ENCODE peak calls at places on chromosome 17, in eight cellular contexts. K is retinal pigment epithelial cell; B is tibial artery; C is tibial nerve; A is activated CD8-positive, alpha-beta T cell treated with anti-CD3 and anti-CD28 coated beads for 36 hours; Z is GM13977; D is left ventricle myocardium inferior; G is nephron progenitor cell. U is an unnamed sample.

GRCh38 chr17:50283714-50284432 is 9.6 kb downstream of the TMEM92 start:
- DNase-seq in D (no peak), C (no peak), K (no peak), A (no peak), Z (no peak), G (no peak), B (no peak), U (no peak)

GRCh38 chr17:71192039-71192555 is 928.7 kb upstream of the SOX9 start:
- DNase-seq in A (no peak), B (no peak), D (no peak), C (no peak), G (no peak), K (no peak), Z (no peak), U (no peak)

GRCh38 chr17:17350491-17351355 is 47.5 kb downstream of the NT5M start:
- DNase-seq in B (no peak), Z (no peak), K (no peak), C (no peak), A (no peak), D (no peak), G (no peak), U (peak)

GRCh38 chr17:30086896-30087295 is 29.7 kb upstream of the NSRP1 start:
- DNase-seq in G (no peak), Z (no peak), D (no peak), C (no peak), B (no peak), A (no peak), K (no peak), U (no peak)

GRCh38 chr17:61328351-61328750 is 71.3 kb upstream of the TBX2 start:
- DNase-seq in Z (no peak), A (no peak), C (no peak), K (no peak), G (no peak), B (no peak), D (no peak), U (no peak)

GRCh38 chr17:12389421-12389820 is 276.3 kb upstream of the MYOCD start:
- DNase-seq in K (no peak), C (no peak), Z (no peak), D (no peak), A (no peak), B (no peak), G (no peak), U (no peak)

GRCh38 chr17:65139045-65139764 is 2.0 kb downstream of the RGS9 start:
- DNase-seq in K (no peak), D (no peak), Z (no peak), C (no peak), B (no peak), A (no peak), G (no peak), U (no peak)

GRCh38 chr17:74512041-74512440 is 19.2 kb downstream of the CD300LB start:
- DNase-seq in D (peak), Z (no peak), B (no peak), K (peak), G (no peak), C (no peak), A (no peak), U (no peak)

GRCh38 chr17:28008526-28008925 is 34.0 kb upstream of the NLK start:
- DNase-seq in A (peak), B (no peak), D (peak), K (peak), Z (no peak), C (no peak), G (peak), U (no peak)

GRCh38 chr17:63443053-63443452 is 3.1 kb downstream of the CYB561 start:
- DNase-seq in A (no peak), D (no peak), G (no peak), K (no peak), C (no peak), B (no peak), Z (no peak), U (no peak)

GRCh38 chr17:17636456-17636855 is 44.8 kb upstream of the RAI1 start:
- DNase-seq in B (no peak), D (no peak), A (no peak), G (no peak), Z (no peak), K (peak), C (no peak), U (no peak)

GRCh38 chr17:38451030-38451839 is 23.0 kb downstream of the ARHGAP23 start:
- DNase-seq in Z (no peak), D (peak), B (no peak), C (no peak), G (peak), A (no peak), K (peak), U (no peak)

GRCh38 chr17:45385331-45385997 is 47.2 kb downstream of the ARHGAP27 start:
- DNase-seq in D (peak), C (peak), A (peak), G (peak), B (peak), K (peak), Z (peak), U (peak)

GRCh38 chr17:22703786-22704441 is 1011.6 kb downstream of the KCNJ18 start:
- DNase-seq in C (no peak), K (no peak), B (no peak), D (no peak), G (no peak), A (no peak), Z (no peak), U (no peak)
- TF ChIP-seq CTCF in C (no peak), K (no peak), B (no peak), D (no peak), G (no peak), A (peak), Z (no peak), U (no peak)

GRCh38 chr17:32909787-32910369 is 18.1 kb upstream of the TMEM98 start:
- DNase-seq in K (peak), B (peak), C (peak), Z (peak), G (peak), A (peak), D (no peak), U (peak)
- TF ChIP-seq CTCF in K (peak), B (peak), C (peak), Z (peak), G (peak), A (peak), D (peak), U (peak)

DNA sequence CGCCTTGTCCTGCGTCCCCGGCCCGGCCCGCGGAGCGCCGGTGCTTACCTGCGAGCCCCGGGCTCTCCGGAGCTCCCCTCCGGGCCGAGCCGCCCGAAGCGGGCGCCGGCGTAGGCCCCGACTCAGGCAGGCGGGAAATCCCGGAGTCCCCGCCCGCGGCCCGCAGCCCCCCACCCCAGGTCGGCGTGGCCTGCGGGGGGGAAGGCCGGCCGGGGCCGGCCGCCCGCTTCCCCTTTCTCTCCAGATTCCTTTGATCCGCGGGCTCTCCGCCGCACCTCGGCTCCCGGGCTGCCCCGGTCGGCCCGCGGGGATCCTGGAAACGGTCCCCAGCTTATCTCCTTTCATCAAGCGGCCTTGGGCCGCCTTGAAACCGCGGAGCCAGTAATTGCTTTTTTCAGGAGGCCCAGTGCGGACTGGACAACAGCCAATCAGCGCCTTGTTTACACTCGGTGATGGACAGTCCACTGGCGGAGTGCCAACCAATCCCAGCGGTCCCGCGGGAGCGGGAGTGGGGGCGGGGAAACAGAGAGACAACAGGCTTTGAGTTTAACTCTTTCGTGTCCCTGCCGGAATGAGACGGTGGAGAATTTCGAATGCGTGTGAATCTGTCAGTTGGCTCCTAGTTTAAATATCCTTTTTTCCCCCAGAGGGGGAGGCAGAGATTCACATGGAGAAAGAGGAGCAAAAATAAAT is 1.4 kb upstream of the BAHCC1 start:
- DNase-seq in G (peak), A (peak), C (peak), Z (peak), B (peak), D (peak), K (peak), U (peak)
- TF ChIP-seq CTCF in G (peak), A (no peak), C (peak), Z (no peak), B (peak), D (no peak), K (no peak), U (no peak)

DNA sequence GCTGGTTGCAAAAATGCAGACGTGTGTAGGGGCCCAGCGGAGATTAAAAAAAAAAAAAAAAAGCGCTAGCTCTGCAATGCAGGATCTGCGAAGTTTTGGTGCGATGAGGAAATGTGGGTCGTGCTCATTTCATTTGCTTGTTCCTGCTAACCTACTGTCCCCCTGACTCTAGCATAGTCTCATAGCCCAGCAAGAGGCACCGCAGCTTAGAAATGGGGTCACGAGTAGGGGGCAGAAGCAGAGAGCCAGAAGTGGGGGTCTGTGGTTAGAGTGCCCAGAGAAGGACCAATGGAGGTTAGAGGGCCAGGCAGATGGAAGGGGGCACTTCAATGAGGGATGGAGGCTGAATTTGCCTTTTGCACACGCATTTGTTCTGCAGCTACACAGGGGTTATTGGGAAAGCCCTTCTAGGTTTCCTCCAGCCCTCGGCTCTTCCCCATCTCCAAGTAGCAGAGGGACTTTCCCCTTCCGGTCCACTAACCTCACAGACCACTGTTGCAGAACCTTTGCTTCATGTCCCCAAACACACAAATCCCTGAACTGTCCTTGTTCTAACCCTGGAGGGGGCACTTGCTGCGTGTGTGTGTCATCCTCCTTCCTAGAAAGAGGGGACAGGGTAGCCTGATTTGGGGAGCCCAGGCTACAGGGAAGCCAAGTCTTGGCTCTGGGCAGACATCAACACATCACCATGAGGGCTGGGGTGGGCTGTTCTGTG is 7.0 kb upstream of the NR1D1 start:
- DNase-seq in A (peak), D (peak), K (no peak), B (peak), G (no peak), C (no peak), Z (no peak), U (no peak)
- TF ChIP-seq CTCF in A (no peak), D (no peak), K (no peak), B (no peak), G (no peak), C (no peak), Z (no peak), U (no peak)

DNA sequence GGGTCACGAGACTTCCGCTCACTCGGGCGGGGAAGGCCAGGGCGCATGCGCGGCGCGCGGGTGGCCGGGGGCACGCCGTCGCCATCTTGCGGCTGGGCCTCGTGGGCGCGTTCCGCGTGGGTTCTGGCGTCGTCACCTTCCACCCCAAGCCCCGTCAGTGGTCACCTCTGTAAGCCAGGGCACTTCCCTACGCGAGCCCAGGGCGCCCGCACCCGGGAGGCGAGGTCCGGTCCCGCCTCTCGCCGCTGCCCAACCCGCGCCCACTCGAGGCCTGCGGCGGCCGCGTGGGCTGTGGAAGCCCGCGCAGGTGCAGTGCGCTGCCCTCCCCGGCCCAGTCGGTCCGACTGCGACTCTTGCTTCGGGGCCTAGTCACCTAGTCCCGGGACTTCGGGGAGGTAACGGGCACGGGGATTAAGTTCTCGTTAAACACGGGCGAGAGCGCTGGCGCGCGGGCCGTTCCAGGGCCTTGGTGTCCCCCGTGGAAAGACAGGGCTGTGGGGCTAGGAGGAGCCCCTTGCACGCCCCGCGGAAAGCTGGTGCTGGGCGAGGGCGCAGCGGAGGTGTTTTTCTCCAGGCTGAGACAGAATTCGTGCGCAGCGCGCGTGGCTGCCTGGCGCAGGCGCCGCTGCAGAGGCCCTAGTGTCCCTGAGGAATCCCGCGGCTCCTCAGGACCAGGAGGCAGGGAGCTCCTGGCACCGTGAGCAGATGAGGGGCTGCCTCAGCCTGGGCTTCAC is 417 bp upstream of the ARHGDIA start:
- DNase-seq in D (peak), K (no peak), Z (peak), B (peak), C (peak), G (peak), A (peak), U (peak)
- TF ChIP-seq CTCF in D (peak), K (no peak), Z (peak), B (peak), C (peak), G (no peak), A (no peak), U (peak)

DNA sequence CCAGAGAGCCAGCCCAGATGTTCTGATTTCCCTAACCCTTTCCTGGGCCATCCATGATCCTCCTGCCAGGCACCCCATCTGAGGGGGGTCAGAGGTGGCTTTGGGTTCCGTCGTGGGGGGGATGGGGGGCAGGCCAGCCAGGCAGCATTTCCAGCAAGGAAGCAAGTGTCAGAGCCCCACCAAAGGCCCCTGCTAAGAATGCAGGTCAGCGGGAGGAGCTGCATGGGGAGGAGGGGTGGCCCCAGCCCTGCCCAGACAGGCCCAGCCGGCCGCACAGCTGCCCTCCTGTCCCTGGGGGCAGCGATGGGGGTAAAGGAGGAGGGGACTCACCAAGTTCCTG is 2.3 kb upstream of the SCRN2 start:
- DNase-seq in C (no peak), D (no peak), A (no peak), Z (no peak), G (no peak), B (no peak), K (no peak), U (no peak)
- TF ChIP-seq CTCF in C (no peak), D (no peak), A (no peak), Z (no peak), G (no peak), B (no peak), K (no peak), U (no peak)

GRCh38 chr17:1643999-1644492 is 1.5 kb downstream of the SCARF1 start:
- DNase-seq in D (no peak), K (no peak), B (no peak), G (peak), A (peak), Z (peak), C (no peak), U (peak)

GRCh38 chr17:1643293-1643998 is 2.1 kb downstream of the SCARF1 start:
- DNase-seq in D (no peak), A (peak), K (no peak), Z (peak), C (no peak), G (peak), B (no peak), U (peak)

GRCh38 chr17:1644493-1645206 is 882 bp downstream of the SCARF1 start:
- DNase-seq in G (no peak), K (no peak), Z (peak), C (no peak), A (peak), D (no peak), B (no peak), U (peak)

GRCh38 chr17:1646199-1646875 is 805 bp upstream of the SCARF1 start:
- DNase-seq in A (no peak), B (no peak), K (no peak), Z (no peak), C (no peak), D (no peak), G (no peak), U (no peak)

DNA sequence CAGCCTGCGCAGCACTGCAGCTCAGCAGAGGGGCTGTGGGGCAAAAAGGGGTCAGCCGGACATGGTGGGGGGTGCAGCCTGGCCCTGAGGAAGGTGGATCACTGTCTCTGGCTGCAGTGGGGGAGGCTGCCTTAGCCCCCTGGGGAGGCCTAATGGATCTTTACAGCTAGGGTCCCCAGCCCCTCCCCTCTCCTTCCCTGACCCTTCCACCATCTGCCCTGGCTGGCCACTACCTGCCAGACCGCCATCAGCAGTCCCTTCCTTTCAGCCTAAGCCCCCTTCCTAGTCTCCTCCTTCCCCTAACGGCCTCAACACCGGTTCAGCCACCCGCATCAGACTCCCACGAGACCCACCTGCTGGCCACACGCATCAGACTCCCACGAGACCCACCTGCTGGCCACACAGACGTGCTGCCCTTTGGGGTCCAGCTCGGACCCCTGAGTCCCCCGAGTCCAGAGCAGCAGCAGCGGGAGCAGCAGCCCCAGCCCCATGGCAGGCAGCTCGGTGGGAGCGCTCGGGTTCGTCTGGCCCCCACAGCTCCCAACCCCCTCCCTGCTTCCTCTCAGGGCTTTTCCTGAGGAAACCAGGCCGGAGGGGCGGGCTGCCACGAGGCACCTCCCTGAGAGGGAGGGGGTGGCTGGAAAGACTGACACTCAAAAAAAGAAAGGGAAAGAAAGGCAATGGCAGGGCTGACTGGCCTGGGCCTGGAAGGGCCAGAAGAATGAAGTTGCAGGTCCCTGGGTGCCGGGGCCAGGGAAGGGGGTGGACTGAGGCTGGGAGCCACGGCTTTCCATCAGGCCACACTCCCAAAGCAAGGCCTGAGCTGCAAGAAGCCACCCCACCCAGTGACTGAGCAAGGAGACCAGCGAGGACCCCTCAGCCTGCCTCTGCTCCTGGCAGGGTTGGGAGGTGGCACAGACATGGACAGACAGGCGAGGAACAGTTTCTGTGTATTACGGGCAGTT is at the start of gene SCARF1:
- DNase-seq in B (peak), G (peak), K (no peak), C (no peak), Z (no peak), D (peak), A (peak), U (no peak)
- TF ChIP-seq CTCF in B (no peak), G (no peak), K (no peak), C (no peak), Z (no peak), D (no peak), A (no peak), U (no peak)

DNA sequence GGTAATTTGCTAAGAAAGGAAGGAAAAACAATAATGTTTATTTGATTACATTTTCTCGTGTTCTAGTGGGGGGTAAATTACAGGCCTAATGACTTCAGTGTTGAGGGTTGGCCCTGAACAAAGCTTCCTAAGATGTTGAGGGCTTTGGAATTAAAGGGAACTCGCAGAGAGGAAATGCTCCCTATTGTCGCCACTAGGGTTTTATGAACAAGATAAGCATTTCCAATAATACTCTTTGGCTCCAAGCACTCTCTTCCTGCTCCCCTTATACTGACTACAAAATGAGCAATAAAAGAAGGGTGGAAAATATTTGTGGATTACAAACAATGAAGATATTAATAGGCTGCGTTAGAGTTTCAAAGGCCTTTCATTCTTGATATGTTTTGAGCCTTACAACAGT is 363.6 kb downstream of the HS3ST3B1 start:
- DNase-seq in C (no peak), A (no peak), G (no peak), K (no peak), Z (no peak), B (no peak), D (no peak), U (no peak)
- TF ChIP-seq CTCF in C (no peak), A (no peak), G (no peak), K (no peak), Z (no peak), B (no peak), D (no peak), U (no peak)

GRCh38 chr17:78164748-78165607 is 3.4 kb upstream of the SYNGR2 start:
- DNase-seq in D (no peak), B (no peak), A (no peak), Z (no peak), K (no peak), C (no peak), G (no peak), U (no peak)

GRCh38 chr17:78154903-78155811 is 9.0 kb downstream of the C17orf99 start:
- DNase-seq in C (no peak), A (peak), G (no peak), D (no peak), Z (peak), B (no peak), K (no peak), U (peak)

GRCh38 chr17:78163881-78164747 is 4.3 kb upstream of the SYNGR2 start:
- DNase-seq in D (no peak), G (no peak), B (no peak), C (no peak), Z (no peak), K (no peak), A (no peak), U (no peak)

GRCh38 chr17:78159575-78160158 is 8.7 kb upstream of the SYNGR2 start:
- DNase-seq in D (no peak), K (no peak), Z (peak), C (no peak), A (no peak), B (no peak), G (no peak), U (no peak)
- TF ChIP-seq CTCF in D (no peak), K (no peak), Z (no peak), C (no peak), A (no peak), B (no peak), G (no peak), U (no peak)